ENCODE peak calls at places on chromosomes 2 and 18, in ten cellular contexts. S is A549, H is transverse colon, L is GM12891, G is HCT116, Z is adrenal gland, D is breast epithelium, B is tibial nerve, E is K562, T is uterus. P is an unnamed sample.
A peak's percentile ranks its signal among the peaks of the same experiment; 100 is the strongest.

GRCh38 chr2:81304154-81304830 is 999.7 kb upstream of the LRRTM1 start:
- DNase-seq in D (no peak), G (peak; percentile 85), L (no peak), H (no peak), S (no peak), E (no peak), Z (no peak), T (no peak), B (no peak), P (no peak)

GRCh38 chr2:215493370-215493769 is 57.5 kb upstream of the FN1 start:
- DNase-seq in G (no peak), Z (no peak), E (no peak), H (no peak), L (no peak), D (no peak), T (no peak), S (no peak), B (no peak), P (no peak)

GRCh38 chr2:114543106-114543806 is 100.8 kb downstream of the DPP10 start:
- DNase-seq in G (no peak), L (no peak), T (peak; percentile 27), H (peak; percentile 39), Z (no peak), E (no peak), B (peak; percentile 14), D (no peak), S (peak; percentile 19), P (no peak)

GRCh38 chr2:37819228-37819627 is 105.9 kb upstream of the RMDN2 start:
- DNase-seq in D (no peak), B (no peak), T (no peak), L (no peak), E (no peak), H (no peak), G (no peak), S (no peak), Z (no peak), P (no peak)

GRCh38 chr2:102159295-102159694 is 16.7 kb downstream of the IL1R1 start:
- DNase-seq in Z (no peak), L (no peak), E (no peak), S (no peak), G (no peak), T (no peak), H (no peak), D (no peak), B (no peak), P (no peak)

GRCh38 chr18:5600376-5601071 is 56.7 kb upstream of the EPB41L3 start:
- DNase-seq in H (no peak), D (no peak), E (no peak), Z (no peak), S (no peak), L (no peak), G (no peak), B (no peak), T (no peak), P (no peak)

GRCh38 chr18:79916128-79916494 is 35.3 kb downstream of the SLC66A2 start:
- DNase-seq in E (no peak), H (no peak), T (no peak), G (no peak), D (no peak), L (no peak), B (no peak), Z (no peak), S (no peak), P (no peak)

GRCh38 chr2:132253496-132254305 is 91.9 kb upstream of the ANKRD30BL start:
- DNase-seq in B (no peak), T (no peak), L (no peak), E (no peak), D (no peak), G (no peak), H (no peak), S (no peak), Z (peak; percentile 35), P (no peak)

GRCh38 chr18:58996131-58996632 is 131.5 kb downstream of the ZNF532 start:
- DNase-seq in Z (no peak), E (no peak), H (no peak), L (no peak), D (no peak), S (peak; percentile 60), B (no peak), G (no peak), T (no peak), P (no peak)

GRCh38 chr18:67092141-67092540 is 424.4 kb downstream of the DSEL start:
- DNase-seq in E (no peak), Z (no peak), H (no peak), B (no peak), G (no peak), S (no peak), L (no peak), D (no peak), T (no peak), P (no peak)

GRCh38 chr18:26574958-26575864 is 26.9 kb upstream of the KCTD1 start:
- DNase-seq in D (peak; percentile 36), S (peak; percentile 96), L (no peak), Z (peak; percentile 66), T (no peak), G (no peak), E (no peak), H (peak; percentile 32), B (peak; percentile 16), P (no peak)

GRCh38 chr18:70308555-70309294 is 19.9 kb downstream of the SOCS6 start:
- DNase-seq in S (no peak), G (no peak), E (no peak), B (no peak), L (no peak), D (no peak), H (no peak), T (no peak), Z (no peak), P (no peak)

GRCh38 chr2:187310696-187311095 is 137.4 kb downstream of the CALCRL start:
- DNase-seq in H (no peak), G (no peak), L (no peak), E (no peak), Z (no peak), D (no peak), S (no peak), T (no peak), B (no peak), P (no peak)

GRCh38 chr2:226478121-226478809 is 321.4 kb downstream of the IRS1 start:
- DNase-seq in G (peak; percentile 82), D (peak; percentile 38), L (no peak), E (no peak), B (peak; percentile 22), T (peak; percentile 53), S (peak; percentile 93), Z (peak; percentile 84), H (peak; percentile 10), P (peak; percentile 51)

GRCh38 chr2:241508240-241508509 is 209 bp downstream of the STK25 start:
- DNase-seq in T (no peak), L (no peak), G (no peak), B (no peak), Z (no peak), D (no peak), H (no peak), E (peak; percentile 81), S (no peak), P (no peak)

GRCh38 chr2:84866121-84866520 is 14.8 kb downstream of the TRABD2A start:
- DNase-seq in B (no peak), G (no peak), Z (no peak), S (no peak), D (no peak), H (no peak), T (no peak), E (no peak), L (no peak), P (no peak)

DNA sequence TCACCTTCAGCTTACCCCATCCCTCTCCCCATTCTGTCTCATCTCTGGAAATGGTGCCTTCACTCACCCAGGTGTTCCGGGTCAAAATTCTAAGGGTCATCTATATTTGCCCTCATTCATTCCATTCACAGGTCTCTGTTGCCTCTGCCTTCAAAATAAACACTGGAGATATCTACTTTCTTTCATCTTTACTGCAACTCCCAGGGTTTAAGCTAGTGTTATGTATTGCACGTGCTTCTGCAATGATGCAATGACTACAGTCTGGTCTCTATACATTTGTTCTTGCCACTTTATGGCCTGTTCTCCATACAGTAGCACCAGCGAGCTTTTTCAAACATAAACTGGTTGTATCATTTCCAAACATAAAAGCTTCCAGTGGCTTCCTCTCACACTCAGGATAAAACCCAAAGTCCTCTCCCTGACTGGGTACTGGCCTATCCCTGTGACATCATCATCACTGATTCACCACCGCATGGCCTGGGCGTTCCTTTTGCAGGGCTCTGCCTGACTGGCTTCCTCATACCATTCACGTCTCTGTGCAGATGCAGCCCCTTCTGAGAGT is 14.3 kb downstream of the DSG2 start:
- DNase-seq in E (no peak), S (peak; percentile 85), D (no peak), G (no peak), H (peak; percentile 84), Z (no peak), L (no peak), T (no peak), B (no peak), P (peak; percentile 41)
- TF ChIP-seq POLR2A in E (no peak), S (no peak), D (no peak), G (no peak), H (no peak), Z (no peak), L (no peak), T (no peak), B (no peak), P (no peak)

GRCh38 chr2:7023542-7023941 is 106.3 kb downstream of the RNF144A start:
- DNase-seq in E (no peak), B (no peak), S (peak; percentile 13), G (no peak), H (no peak), D (no peak), L (no peak), T (peak; percentile 59), Z (peak; percentile 91), P (no peak)
- TF ChIP-seq POLR2A in E (no peak), B (no peak), S (no peak), G (no peak), H (no peak), D (no peak), L (no peak), T (no peak), Z (no peak), P (no peak)

GRCh38 chr2:219429958-219430586 is 4.6 kb upstream of the SPEG start:
- DNase-seq in Z (no peak), L (no peak), G (no peak), B (no peak), T (no peak), D (no peak), S (no peak), E (no peak), H (no peak), P (no peak)
- TF ChIP-seq POLR2A in Z (no peak), L (no peak), G (no peak), B (no peak), T (no peak), D (no peak), S (no peak), E (no peak), H (no peak), P (no peak)

DNA sequence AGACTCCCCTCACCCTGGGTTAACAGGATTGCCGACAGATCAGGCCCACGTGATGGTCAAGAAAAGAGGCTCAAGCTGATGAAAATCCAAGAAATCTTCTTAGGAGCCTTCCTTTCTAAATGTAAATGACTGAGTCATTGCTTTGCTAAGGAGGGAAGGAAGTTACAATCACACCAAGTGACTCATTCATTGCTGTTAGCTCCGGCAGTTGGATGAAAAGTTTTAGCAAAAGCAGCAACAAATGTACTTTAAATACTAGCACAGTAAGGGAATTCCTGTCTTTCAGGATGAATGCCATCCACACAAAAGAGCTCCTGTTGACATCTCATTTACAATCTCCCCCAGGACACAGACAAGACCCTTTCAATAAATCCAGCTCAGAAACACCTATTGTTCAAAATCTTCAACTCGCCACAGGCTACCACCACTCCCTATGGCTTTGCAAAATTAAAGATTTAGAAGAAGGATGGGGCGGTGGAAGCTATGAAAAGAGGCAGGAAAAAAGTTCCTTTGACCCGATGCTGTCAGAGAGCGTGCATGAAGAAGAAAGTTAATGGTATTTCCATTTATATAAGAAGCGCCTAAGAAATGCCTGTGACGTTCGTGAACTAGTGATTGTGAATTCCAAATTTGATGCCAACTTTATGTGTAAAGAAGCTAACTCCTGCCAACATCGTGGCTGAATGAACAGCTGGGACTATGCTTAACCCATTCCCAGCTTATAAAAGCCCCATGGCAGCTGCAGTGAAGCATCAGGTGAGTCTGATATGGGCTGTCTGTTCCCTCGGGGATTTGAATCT is 153.7 kb downstream of the TGIF1 start:
- DNase-seq in E (peak; percentile 49), L (no peak), H (no peak), B (no peak), G (peak; percentile 94), T (no peak), D (no peak), S (peak; percentile 94), Z (no peak), P (no peak)
- TF ChIP-seq POLR2A in E (no peak), L (no peak), H (peak; percentile 61), B (no peak), G (no peak), T (peak; percentile 43), D (no peak), S (peak; percentile 15), Z (peak; percentile 12), P (no peak)

P was measured in H54.